ENCODE peak calls at places on chromosome 2, in ten cellular contexts. M is endodermal cell; G is cortex of kidney; B is effector CD4-positive, alpha-beta T cell; X is H54; U is HTR-8/SVneo; J is activated CD4-positive, alpha-beta T cell treated with anti-CD3 and anti-CD28 coated beads, Interleukin-2, amount 50 U/mL, for 1 hour; F is amniotic epithelial cell; E is hepatic stellate cell; T is NCI-H2081. Y is an unnamed sample.

GRCh38 chr2:79670198-79670597 is 157.3 kb downstream of the CTNNA2 start:
- DNase-seq in B (no peak), F (no peak), E (no peak), G (no peak), T (no peak), J (no peak), U (peak), M (peak), X (no peak), Y (no peak)

GRCh38 chr2:83196225-83196624 is 1262.9 kb downstream of the SUCLG1 start:
- DNase-seq in T (peak), U (peak), J (no peak), G (no peak), X (no peak), M (no peak), E (peak), F (peak), B (no peak), Y (peak)

GRCh38 chr2:48471048-48471474 is 58.9 kb upstream of the STON1 start:
- DNase-seq in U (peak), B (no peak), M (no peak), G (no peak), T (peak), J (no peak), E (peak), F (peak), X (no peak), Y (peak)

GRCh38 chr2:67559156-67559555 is 162.0 kb downstream of the ETAA1 start:
- DNase-seq in T (no peak), E (no peak), M (no peak), B (no peak), G (no peak), F (no peak), X (no peak), J (no peak), U (no peak), Y (no peak)

GRCh38 chr2:22912398-22912797 is 472.6 kb upstream of the KLHL29 start:
- DNase-seq in B (no peak), J (no peak), F (no peak), T (peak), G (no peak), U (no peak), M (no peak), E (no peak), X (no peak), Y (no peak)

GRCh38 chr2:152577611-152578010 is 139.7 kb downstream of the PRPF40A start:
- DNase-seq in F (no peak), B (no peak), E (no peak), X (no peak), G (no peak), U (no peak), T (no peak), J (no peak), M (no peak), Y (no peak)

GRCh38 chr2:107337209-107337898 is 451.4 kb upstream of the ST6GAL2 start:
- DNase-seq in E (peak), F (peak), J (no peak), U (no peak), T (no peak), M (no peak), G (no peak), X (no peak), B (no peak), Y (peak)

GRCh38 chr2:163191372-163191771 is 352.8 kb upstream of the KCNH7 start:
- DNase-seq in X (no peak), G (no peak), F (peak), T (peak), U (peak), J (no peak), B (no peak), E (peak), M (no peak), Y (peak)

GRCh38 chr2:156803243-156803642 is 367.1 kb downstream of the GPD2 start:
- DNase-seq in J (no peak), X (no peak), T (peak), M (peak), B (no peak), G (no peak), E (no peak), U (no peak), F (no peak), Y (no peak)